ENCODE peak calls at places on chromosome 2, in eight cellular contexts. D is stimulated activated CD4-positive, alpha-beta T cell treated with anti-CD3 and anti-CD28 coated beads, Interleukin-1b, Interleukin-23, amount 100 ng/mL, for 24 hours; X is activated T-cell treated with anti-CD3 and anti-CD28 coated beads, Interleukin-2, amount 50 U/mL, for 1 hour; G is iPS-NIHi11; L is mesendoderm; I is ecto neural progenitor cell; E is AG08396; P is NCI-H2029 treated with DMSO at 0.1 percent for 48 hours. S is an unnamed sample.

GRCh38 chr2:150212722-150213171 is 274.7 kb downstream of the RND3 start:
- DNase-seq in P (no peak), I (no peak), L (no peak), X (no peak), E (no peak), D (no peak), G (no peak), S (peak; percentile 38)

GRCh38 chr2:152609699-152610098 is 107.6 kb downstream of the PRPF40A start:
- DNase-seq in I (no peak), D (no peak), X (no peak), E (no peak), L (no peak), P (no peak), G (no peak), S (no peak)

GRCh38 chr2:236179653-236180500 is 11.7 kb upstream of the GBX2 start:
- DNase-seq in D (no peak), L (peak; percentile 70), X (no peak), I (no peak), G (no peak), E (peak; percentile 61), P (no peak), S (peak; percentile 26)

GRCh38 chr2:164061129-164061746 is 325.4 kb upstream of the FIGN start:
- DNase-seq in I (peak; percentile 53), X (no peak), D (no peak), G (peak; percentile 64), P (no peak), E (peak; percentile 28), L (peak; percentile 71), S (peak; percentile 14)

GRCh38 chr2:68885811-68886075 is 14.5 kb upstream of the BMP10 start:
- DNase-seq in P (no peak), E (no peak), G (no peak), X (no peak), D (no peak), I (no peak), L (no peak), S (no peak)

GRCh38 chr2:230908094-230908594 is 16.9 kb downstream of the GPR55 start:
- DNase-seq in X (peak; percentile 10), L (no peak), E (no peak), I (peak; percentile 40), D (no peak), P (no peak), G (no peak), S (no peak)

GRCh38 chr2:105734762-105735538 is 9.8 kb upstream of the NCK2 start:
- DNase-seq in X (no peak), P (no peak), L (no peak), E (peak; percentile 36), I (no peak), G (no peak), D (no peak), S (peak; percentile 55)

GRCh38 chr2:61421611-61422010 is 49.3 kb downstream of the USP34 start:
- DNase-seq in X (no peak), D (no peak), G (no peak), I (no peak), E (no peak), P (no peak), L (no peak), S (no peak)

GRCh38 chr2:70962211-70962884 is 16.1 kb upstream of the ANKRD53 start:
- DNase-seq in G (no peak), L (no peak), I (peak; percentile 47), X (peak; percentile 14), P (no peak), D (no peak), E (no peak), S (no peak)

GRCh38 chr2:10009271-10009810 is 34.0 kb upstream of the KLF11 start:
- DNase-seq in E (no peak), I (no peak), P (no peak), D (no peak), L (no peak), G (no peak), X (no peak), S (no peak)

GRCh38 chr2:48219555-48220436 is 310.2 kb upstream of the STON1 start:
- DNase-seq in X (no peak), G (no peak), D (no peak), L (no peak), E (no peak), P (no peak), I (no peak), S (no peak)

GRCh38 chr2:224127871-224128501 is 88.9 kb upstream of the SERPINE2 start:
- DNase-seq in L (no peak), P (no peak), I (no peak), G (no peak), E (no peak), X (no peak), D (no peak), S (no peak)

GRCh38 chr2:103292570-103293265 is 530.9 kb downstream of the TMEM182 start:
- DNase-seq in G (no peak), L (peak; percentile 39), X (no peak), D (no peak), P (no peak), E (no peak), I (peak; percentile 66), S (no peak)

GRCh38 chr2:66134113-66134730 is 300.7 kb upstream of the MEIS1 start:
- DNase-seq in D (no peak), X (no peak), L (peak; percentile 40), P (no peak), G (peak; percentile 23), E (no peak), I (no peak), S (no peak)

GRCh38 chr2:10048501-10049171 is 5.3 kb downstream of the KLF11 start:
- DNase-seq in D (no peak), I (no peak), P (peak; percentile 23), E (peak; percentile 70), L (peak; percentile 43), G (no peak), X (peak; percentile 49), S (peak; percentile 48)

GRCh38 chr2:199042660-199043379 is 414.9 kb downstream of the SATB2 start:
- DNase-seq in E (no peak), L (peak; percentile 88), D (no peak), P (no peak), G (no peak), X (no peak), I (no peak), S (no peak)

GRCh38 chr2:22817197-22817596 is 567.8 kb upstream of the KLHL29 start:
- DNase-seq in X (no peak), G (no peak), D (no peak), L (peak; percentile 50), I (no peak), P (no peak), E (no peak), S (no peak)

GRCh38 chr2:20183373-20183772 is 41.6 kb downstream of the SDC1 start:
- DNase-seq in D (no peak), E (no peak), P (no peak), I (no peak), G (no peak), L (no peak), X (no peak), S (no peak)

GRCh38 chr2:102603904-102604303 is 15.4 kb upstream of the SLC9A2 start:
- DNase-seq in G (no peak), X (no peak), L (no peak), I (no peak), D (no peak), E (no peak), P (no peak), S (no peak)

GRCh38 chr2:160652236-160652635 is 158.6 kb upstream of the RBMS1 start:
- DNase-seq in I (no peak), L (peak; percentile 66), G (no peak), D (peak; percentile 33), E (peak; percentile 35), X (peak; percentile 59), P (no peak), S (no peak)

GRCh38 chr2:142672698-142673097 is 204.8 kb upstream of the KYNU start:
- DNase-seq in G (no peak), X (no peak), D (no peak), I (no peak), L (peak; percentile 26), E (no peak), P (no peak), S (no peak)

S was measured in HFFc6.